ENCODE peak calls at places on chromosomes 11 and 22, in six cellular contexts. N, S, M, O, F and V are unnamed samples.
A peak's percentile ranks its signal among the peaks of the same experiment; 100 is the strongest.

GRCh38 chr11:33089776-33090175 is 50.4 kb downstream of the TCP11L1 start:
- DNase-seq in S (no peak), N (peak; percentile 17), O (no peak), F (no peak), M (peak; percentile 73), V (no peak)

GRCh38 chr11:115848080-115848479 is 343.9 kb upstream of the CADM1 start:
- DNase-seq in N (no peak), M (no peak), S (no peak), O (no peak), F (no peak), V (no peak)

GRCh38 chr11:17748044-17748443 is 13.5 kb downstream of the KCNC1 start:
- DNase-seq in O (no peak), M (no peak), F (no peak), N (no peak), S (no peak), V (no peak)

GRCh38 chr22:30295576-30295975 is 6.3 kb upstream of the CASTOR1 start:
- DNase-seq in F (no peak), N (no peak), S (no peak), O (no peak), M (no peak), V (no peak)

GRCh38 chr11:106091480-106092123 is 14.1 kb downstream of the AASDHPPT start:
- DNase-seq in O (no peak), N (no peak), M (peak; percentile 88), S (no peak), F (peak; percentile 56), V (no peak)

GRCh38 chr22:43923191-43923590 is 414 bp upstream of the PNPLA3 start:
- DNase-seq in N (no peak), O (no peak), S (no peak), M (no peak), F (no peak), V (no peak)

GRCh38 chr11:88181776-88182175 is 6.5 kb upstream of the RAB38 start:
- DNase-seq in F (no peak), M (no peak), S (no peak), N (no peak), O (no peak), V (no peak)

GRCh38 chr11:45030778-45031177 is 80.1 kb upstream of the TP53I11 start:
- DNase-seq in M (no peak), N (no peak), S (no peak), F (no peak), O (no peak), V (no peak)

GRCh38 chr11:66745356-66746235 is 16.6 kb upstream of the SPTBN2 start:
- DNase-seq in S (no peak), N (peak; percentile 51), O (peak; percentile 45), M (no peak), F (no peak), V (no peak)

GRCh38 chr11:132142554-132142953 is 772.1 kb downstream of the NTM start:
- DNase-seq in F (no peak), O (no peak), M (no peak), S (no peak), N (no peak), V (no peak)

GRCh38 chr22:23404689-23405365 is 175.3 kb downstream of the IGLL1 start:
- DNase-seq in M (peak; percentile 40), N (no peak), F (no peak), S (no peak), O (no peak), V (no peak)

GRCh38 chr11:130523609-130524008 is 75.2 kb downstream of the ADAMTS15 start:
- DNase-seq in M (peak; percentile 97), N (no peak), S (no peak), O (no peak), F (no peak), V (no peak)

GRCh38 chr22:40889116-40889515 is 27.2 kb upstream of the DNAJB7 start:
- DNase-seq in F (no peak), N (no peak), S (no peak), O (no peak), M (no peak), V (no peak)

GRCh38 chr11:7314811-7315604 is 63.3 kb downstream of the SYT9 start:
- DNase-seq in F (no peak), O (no peak), M (no peak), S (no peak), N (no peak), V (no peak)

GRCh38 chr11:96228472-96228871 is 114.5 kb downstream of the MAML2 start:
- DNase-seq in M (peak; percentile 96), N (peak; percentile 68), S (peak; percentile 16), F (no peak), O (no peak), V (no peak)

GRCh38 chr11:116913000-116913399 is 75.6 kb upstream of the APOA1 start:
- DNase-seq in M (peak; percentile 90), S (no peak), F (no peak), O (no peak), N (peak; percentile 22), V (no peak)

GRCh38 chr11:7965386-7965785 is at the start of gene NLRP10:
- DNase-seq in F (no peak), S (no peak), O (no peak), M (peak; percentile 95), N (no peak), V (no peak)

GRCh38 chr11:123306531-123306930 is 111.5 kb upstream of the CLMP start:
- DNase-seq in F (no peak), N (no peak), M (no peak), O (no peak), S (no peak), V (no peak)

GRCh38 chr22:43228863-43229262 is 41.9 kb upstream of the TTLL12 start:
- DNase-seq in N (no peak), O (no peak), M (no peak), S (no peak), F (no peak), V (no peak)

GRCh38 chr22:26702906-26703830 is 45.8 kb downstream of the MIAT start:
- DNase-seq in N (peak; percentile 29), M (peak; percentile 90), S (no peak), O (no peak), F (no peak), V (no peak)

GRCh38 chr11:105573091-105573490 is 36.8 kb upstream of the GRIA4 start:
- DNase-seq in O (no peak), M (peak; percentile 41), S (no peak), N (no peak), F (no peak), V (no peak)

GRCh38 chr22:40400173-40400572 is 29.8 kb downstream of the SGSM3 start:
- DNase-seq in M (no peak), S (no peak), N (no peak), F (peak; percentile 63), O (no peak), V (no peak)

GRCh38 chr22:38153821-38154562 is 27.6 kb downstream of the PLA2G6 start:
- DNase-seq in M (no peak), F (no peak), S (no peak), O (no peak), N (no peak), V (no peak)

DNA sequence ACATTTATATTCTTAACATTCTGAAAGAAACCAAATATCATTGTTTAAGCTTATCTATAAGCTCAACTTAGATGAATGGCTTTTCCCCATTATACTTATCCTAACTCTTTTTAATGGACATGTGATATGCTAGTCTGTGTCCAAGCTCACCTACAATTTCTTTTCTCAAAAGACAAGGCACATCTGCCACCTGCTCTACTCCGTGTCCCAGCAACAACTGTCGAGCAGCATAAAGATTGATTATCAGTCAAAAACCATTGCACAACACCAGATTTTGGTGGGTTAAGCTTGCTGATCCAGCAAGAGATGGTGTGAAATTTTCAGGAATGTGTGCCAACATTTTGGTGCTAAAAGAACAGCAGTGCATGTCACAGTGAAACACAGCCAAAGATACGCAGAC is 65.9 kb downstream of the DCDC1 start:
- DNase-seq in N (no peak), M (no peak), S (no peak), O (no peak), F (no peak), V (no peak)
- TF ChIP-seq RAD21 in N (no peak), M (no peak), S (no peak), O (no peak), F (no peak), V (no peak)

GRCh38 chr11:1371377-1371776 is 18.4 kb upstream of the BRSK2 start:
- DNase-seq in F (no peak), O (no peak), S (no peak), N (no peak), M (no peak), V (peak; percentile 18)

GRCh38 chr11:1372660-1373059 is 17.1 kb upstream of the BRSK2 start:
- DNase-seq in S (no peak), F (no peak), O (no peak), M (no peak), N (no peak), V (no peak)

GRCh38 chr11:1370186-1371025 is 19.3 kb upstream of the BRSK2 start:
- DNase-seq in F (no peak), N (no peak), O (no peak), S (no peak), M (no peak), V (peak; percentile 19)

GRCh38 chr11:1371026-1371325 is 18.8 kb upstream of the BRSK2 start:
- DNase-seq in M (no peak), S (no peak), O (no peak), N (no peak), F (no peak), V (peak; percentile 14)

DNA sequence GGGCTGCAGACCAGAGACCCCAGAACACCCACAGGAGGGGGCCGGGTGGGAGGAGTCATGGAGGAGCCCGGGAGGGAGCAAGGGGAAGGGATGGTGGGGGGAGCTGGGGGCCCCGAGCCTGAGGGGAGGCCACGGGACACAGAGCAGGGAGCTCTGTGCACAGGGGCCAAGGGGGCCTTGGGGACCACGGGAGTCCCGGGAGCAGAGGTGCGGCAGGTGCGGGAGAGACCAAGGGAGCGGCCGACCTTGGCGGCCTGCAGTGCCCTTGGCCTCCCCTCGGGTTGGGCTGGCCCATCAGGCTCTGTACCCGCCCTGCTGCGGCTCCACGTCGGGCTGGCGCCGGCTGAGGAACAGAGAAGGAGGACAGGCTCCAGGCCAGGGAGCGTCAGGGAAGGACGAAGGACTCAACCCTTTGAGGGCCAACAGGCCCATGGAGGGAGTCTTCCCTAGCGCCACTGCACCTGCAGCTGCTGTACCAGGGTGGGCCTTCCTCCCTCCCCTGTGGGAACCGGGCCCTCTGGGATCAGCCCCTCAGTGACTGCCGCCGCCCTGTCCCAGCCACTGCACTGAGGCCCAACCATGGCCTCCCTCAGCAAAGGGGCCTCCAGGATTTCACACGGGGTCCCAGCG is 17.8 kb upstream of the BRSK2 start:
- DNase-seq in N (no peak), M (no peak), S (no peak), F (no peak), O (no peak), V (peak; percentile 24)
- TF ChIP-seq RAD21 in N (no peak), M (no peak), S (no peak), F (no peak), O (no peak), V (no peak)

GRCh38 chr11:94767701-94768601 is at the start of gene AMOTL1:
- DNase-seq in S (peak; percentile 65), N (peak; percentile 74), F (no peak), M (peak; percentile 76), O (peak; percentile 75), V (peak; percentile 94)
- TF ChIP-seq RAD21 in S (peak; percentile 27), N (peak; percentile 21), F (no peak), M (peak; percentile 26), O (peak; percentile 51), V (peak; percentile 53)

DNA sequence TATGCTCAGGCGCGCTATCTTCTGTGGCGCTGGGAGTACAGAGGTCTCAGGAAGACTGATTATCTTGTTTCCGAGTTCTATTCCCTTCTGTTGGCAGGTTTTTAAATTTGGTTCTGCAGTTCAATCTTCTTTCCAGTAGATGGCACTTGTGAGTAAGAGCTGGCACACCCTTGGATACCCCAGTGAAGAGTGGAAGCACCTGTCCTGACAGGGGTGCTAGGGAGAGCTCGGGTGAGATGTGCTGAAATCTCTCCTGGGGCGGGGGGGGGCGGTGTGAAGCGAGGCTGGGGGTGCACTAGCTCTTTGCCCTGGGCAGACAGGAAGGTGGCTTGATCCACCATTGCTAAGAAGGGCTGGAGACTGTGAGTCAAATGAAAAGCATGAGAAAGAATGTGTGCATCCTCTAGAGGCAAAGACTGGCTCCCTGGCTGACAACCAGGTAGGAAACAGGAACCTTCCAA is 679.9 kb upstream of the CCDC179 start:
- DNase-seq in O (peak; percentile 15), F (peak; percentile 5), M (peak; percentile 53), N (peak; percentile 27), S (no peak), V (peak; percentile 66)
- TF ChIP-seq RAD21 in O (no peak), F (peak; percentile 70), M (peak; percentile 76), N (peak; percentile 60), S (no peak), V (peak; percentile 84)